ENCODE peak calls at places on chromosome 12, in six cellular contexts. U is K562, Q is A549, J is HepG2, T is GM12878, R is endothelial cell of umbilical vein. C is an unnamed sample.
A peak's percentile ranks its signal among the peaks of the same experiment; 100 is the strongest.

GRCh38 chr12:60279224-60279623 is 683.4 kb downstream of the SLC16A7 start:
- DNase-seq in J (no peak), U (no peak), Q (no peak), T (no peak), R (peak; percentile 88), C (no peak)

GRCh38 chr12:95788637-95789036 is 1.9 kb downstream of the NTN4 start:
- DNase-seq in U (no peak), R (peak; percentile 77), T (no peak), Q (no peak), J (no peak), C (no peak)

GRCh38 chr12:75479963-75480461 is 543 bp upstream of the GLIPR1 start:
- DNase-seq in J (no peak), Q (no peak), U (no peak), T (no peak), R (peak; percentile 57), C (peak; percentile 45)

GRCh38 chr12:121812320-121812871 is 8.6 kb downstream of the SETD1B start:
- DNase-seq in Q (peak; percentile 82), R (peak; percentile 53), T (no peak), U (peak; percentile 91), J (no peak), C (no peak)

GRCh38 chr12:93573552-93574223 is 1.2 kb downstream of the SOCS2 start:
- DNase-seq in T (no peak), Q (no peak), U (no peak), R (no peak), J (no peak), C (no peak)

GRCh38 chr12:124296295-124296915 is 1.5 kb downstream of the RFLNA start:
- DNase-seq in U (no peak), T (no peak), J (no peak), Q (no peak), R (peak; percentile 37), C (no peak)

GRCh38 chr12:99131761-99132199 is 486.7 kb downstream of the APAF1 start:
- DNase-seq in U (no peak), J (no peak), R (no peak), Q (no peak), T (no peak), C (peak; percentile 56)

GRCh38 chr12:1918081-1918874 is at the start of gene CACNA2D4:
- DNase-seq in T (no peak), U (no peak), Q (no peak), R (no peak), J (no peak), C (peak; percentile 87)

GRCh38 chr12:25904442-25904841 is 54.0 kb upstream of the RASSF8 start:
- DNase-seq in Q (no peak), R (no peak), J (no peak), T (no peak), U (no peak), C (peak; percentile 49)

GRCh38 chr12:126389215-126389841 is 1324.1 kb downstream of the AACS start:
- DNase-seq in U (no peak), T (no peak), J (no peak), R (no peak), Q (no peak), C (no peak)

GRCh38 chr12:99140017-99140726 is 495.1 kb downstream of the APAF1 start:
- DNase-seq in Q (no peak), J (no peak), R (no peak), U (no peak), T (no peak), C (no peak)

GRCh38 chr12:39807043-39807442 is 187.4 kb upstream of the ABCD2 start:
- DNase-seq in R (peak; percentile 39), J (peak; percentile 45), T (no peak), U (peak; percentile 63), Q (peak; percentile 63), C (peak; percentile 51)

GRCh38 chr12:104721065-104721458 is 237.0 kb downstream of the SLC41A2 start:
- DNase-seq in Q (no peak), J (no peak), U (no peak), R (no peak), T (no peak), C (no peak)

GRCh38 chr12:116222358-116222757 is 55.1 kb downstream of the MED13L start:
- DNase-seq in T (no peak), J (peak; percentile 55), Q (peak; percentile 77), U (no peak), R (peak; percentile 93), C (peak; percentile 34)

GRCh38 chr12:120361506-120362208 is 7.3 kb downstream of the MSI1 start:
- DNase-seq in J (no peak), Q (no peak), U (peak; percentile 92), T (no peak), R (peak; percentile 70), C (no peak)

GRCh38 chr12:94872671-94873367 is 130.7 kb downstream of the NDUFA12 start:
- DNase-seq in J (no peak), R (no peak), U (no peak), T (no peak), Q (no peak), C (peak; percentile 26)

GRCh38 chr12:41437578-41437977 is 249.5 kb downstream of the PDZRN4 start:
- DNase-seq in J (no peak), Q (no peak), T (no peak), U (no peak), R (no peak), C (no peak)

GRCh38 chr12:83130178-83130577 is 443.5 kb downstream of the TMTC2 start:
- DNase-seq in J (no peak), R (no peak), T (no peak), U (no peak), Q (no peak), C (no peak)

GRCh38 chr12:67068773-67069450 is 200.2 kb upstream of the CAND1 start:
- DNase-seq in J (peak; percentile 3), Q (peak; percentile 67), R (peak; percentile 41), U (peak; percentile 18), T (no peak), C (peak; percentile 24)

GRCh38 chr12:19018302-19018980 is 111.1 kb upstream of the PLEKHA5 start:
- DNase-seq in R (peak; percentile 70), J (no peak), Q (peak; percentile 29), U (no peak), T (no peak), C (no peak)

GRCh38 chr12:71144682-71145081 is 13.1 kb downstream of the TSPAN8 start:
- DNase-seq in R (peak; percentile 33), Q (no peak), T (no peak), J (no peak), U (no peak), C (no peak)

GRCh38 chr12:113899844-113900471 is 66.2 kb downstream of the RBM19 start:
- DNase-seq in Q (no peak), T (no peak), U (no peak), R (no peak), J (no peak), C (no peak)

GRCh38 chr12:127501916-127502315 is 765.1 kb upstream of the TMEM132C start:
- DNase-seq in T (no peak), R (no peak), U (no peak), J (no peak), Q (no peak), C (no peak)

GRCh38 chr12:109109756-109110350 is 6.5 kb upstream of the ACACB start:
- DNase-seq in R (no peak), Q (no peak), J (no peak), T (no peak), U (no peak), C (no peak)

GRCh38 chr12:118188690-118189371 is 52.9 kb downstream of the PEBP1 start:
- DNase-seq in J (no peak), R (peak; percentile 30), Q (no peak), U (no peak), T (no peak), C (peak; percentile 30)

DNA sequence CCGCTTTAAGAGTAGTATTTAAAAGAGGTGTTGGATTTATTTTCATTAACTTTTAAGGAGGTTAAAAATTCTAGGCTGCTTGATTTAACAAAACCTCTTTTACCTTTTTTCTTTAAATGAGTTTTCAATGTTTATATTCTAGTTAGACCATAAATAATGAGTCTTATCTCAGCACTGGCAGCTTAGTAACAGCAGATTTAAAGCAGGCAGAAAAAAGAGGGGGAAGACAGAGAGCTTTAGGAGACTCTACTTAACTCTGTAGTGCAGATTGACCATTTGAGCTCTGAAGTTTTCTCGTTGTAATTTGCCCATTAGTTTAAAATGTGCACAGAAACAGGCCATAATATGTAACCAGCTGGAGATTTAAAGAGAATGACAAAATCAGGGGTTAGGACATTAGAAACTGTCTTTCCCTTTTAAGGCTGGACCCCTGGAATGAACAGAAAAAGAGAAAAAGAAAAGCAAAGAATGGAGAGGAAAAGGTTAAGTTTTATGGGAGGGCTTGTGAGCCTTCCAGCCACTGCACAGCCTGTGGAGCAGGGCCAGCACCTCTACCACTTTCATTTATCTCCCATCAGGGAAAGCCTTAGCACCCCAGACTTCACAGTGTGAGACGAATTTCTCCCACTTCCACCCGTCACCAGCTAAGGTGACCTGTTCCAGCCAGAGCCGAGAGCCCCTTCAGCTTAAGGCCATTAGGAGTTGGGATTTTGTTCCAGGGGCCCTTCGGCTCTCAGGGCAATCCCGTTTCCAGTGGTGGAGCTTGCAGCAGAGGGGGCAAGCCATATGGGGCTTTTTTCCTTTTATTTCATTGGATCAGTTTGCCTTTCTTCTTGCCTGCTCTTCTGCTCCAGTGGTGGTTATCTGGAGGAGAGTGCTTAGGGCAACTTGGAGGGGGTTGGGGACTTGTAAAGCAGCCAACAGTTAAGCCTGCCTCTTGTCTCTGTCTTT is 8.1 kb downstream of the IL22 start:
- DNase-seq in J (no peak), R (no peak), Q (no peak), T (no peak), U (no peak), C (no peak)
- TF ChIP-seq MAX in J (no peak), R (no peak), Q (no peak), T (no peak), U (no peak), C (no peak)

GRCh38 chr12:57235012-57235727 is 5.7 kb downstream of the SHMT2 start:
- DNase-seq in U (peak; percentile 75), J (peak; percentile 63), R (peak; percentile 24), T (no peak), Q (no peak), C (no peak)
- TF ChIP-seq CTCF in U (no peak), J (peak; percentile 56), R (no peak), T (no peak), Q (no peak), C (no peak)

DNA sequence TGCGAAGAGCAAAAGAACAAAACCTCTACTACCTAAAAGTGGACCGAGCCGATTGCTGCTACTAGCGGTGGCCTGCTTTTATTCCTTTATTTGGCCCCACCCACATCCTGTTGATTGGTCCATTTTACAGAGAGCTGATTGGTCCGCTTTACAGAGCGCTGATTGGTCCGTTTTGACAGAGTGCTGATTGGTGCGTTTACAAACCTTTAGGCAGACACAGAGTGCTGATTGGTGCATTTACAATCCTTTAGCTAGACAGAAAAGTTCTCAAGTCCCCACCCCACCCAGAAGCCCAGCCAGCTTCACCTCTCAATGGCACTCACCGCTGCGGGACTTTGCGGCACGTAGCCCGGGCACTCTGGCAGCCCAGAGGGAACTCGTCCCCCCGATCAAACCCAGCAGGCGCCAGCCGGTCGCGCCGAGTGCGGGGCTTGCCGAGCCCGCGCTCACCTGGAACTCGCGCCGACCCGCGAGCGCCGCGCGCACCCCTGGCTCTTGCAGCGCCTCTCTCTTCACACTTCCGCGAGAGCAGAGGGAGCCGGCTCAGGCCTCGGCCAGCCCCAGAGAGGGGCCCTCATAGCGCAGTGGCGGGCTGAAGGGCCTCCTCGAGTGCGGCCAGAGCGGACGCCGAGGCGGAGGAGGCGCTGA is 8.7 kb upstream of the FGD4 start:
- DNase-seq in U (no peak), R (peak; percentile 14), J (peak; percentile 53), Q (peak; percentile 77), T (no peak), C (no peak)
- TF ChIP-seq MYC in U (no peak), R (no peak), J (no peak), Q (no peak), T (no peak), C (no peak)

DNA sequence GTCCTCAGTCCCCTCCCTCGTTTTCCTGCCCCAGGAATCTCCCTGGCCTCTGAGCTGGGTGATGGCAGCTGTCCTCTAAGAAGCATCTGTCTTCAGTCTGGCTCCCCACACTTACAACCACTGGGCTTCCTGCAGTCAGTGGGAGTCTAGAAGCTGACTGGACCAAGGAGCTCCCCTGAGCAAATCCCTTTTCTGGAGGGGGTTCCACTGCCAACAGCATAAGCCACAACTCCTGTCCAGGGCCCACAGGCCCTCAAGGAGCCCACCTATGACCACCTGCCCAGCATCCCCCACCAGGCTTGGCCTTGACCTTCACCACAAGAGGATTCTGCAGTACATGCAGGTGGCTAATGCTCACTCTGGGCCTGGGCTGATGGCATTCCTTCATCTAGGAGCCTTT is 4.1 kb downstream of the RDH16 start:
- DNase-seq in R (no peak), U (peak; percentile 4), J (no peak), T (no peak), Q (no peak), C (no peak)
- TF ChIP-seq MAX in R (no peak), U (no peak), J (no peak), T (no peak), Q (no peak), C (no peak)

C was measured in NB4.